ENCODE peak calls at places on chromosome 20, in seven cellular contexts. Y is RWPE1, R is PC-3, H is astrocyte of the cerebellum, F is lung, N is NB4, J is AG04450. X is an unnamed sample.

GRCh38 chr20:24804481-24805206 is 144.4 kb upstream of the CST7 start:
- DNase-seq in Y (no peak), R (no peak), H (no peak), F (no peak), N (no peak), J (no peak), X (no peak)

GRCh38 chr20:24956001-24956761 is 7.1 kb downstream of the CST7 start:
- DNase-seq in Y (no peak), R (no peak), H (no peak), F (no peak), N (no peak), J (no peak), X (no peak)

GRCh38 chr20:10453241-10453640 is 18.1 kb downstream of the SLX4IP start:
- DNase-seq in Y (no peak), R (no peak), H (no peak), F (no peak), N (peak), J (no peak), X (no peak)

GRCh38 chr20:61514805-61515505 is 262.9 kb downstream of the CDH4 start:
- DNase-seq in Y (no peak), R (no peak), H (no peak), F (no peak), N (no peak), J (no peak), X (no peak)

GRCh38 chr20:57586943-57587277 is 26.0 kb downstream of the PCK1 start:
- DNase-seq in Y (no peak), R (no peak), H (no peak), F (no peak), N (no peak), J (no peak), X (no peak)

GRCh38 chr20:45919951-45920794 is 8.2 kb upstream of the PLTP start:
- DNase-seq in Y (no peak), R (no peak), H (peak), F (no peak), N (no peak), J (no peak), X (no peak)

GRCh38 chr20:56956536-56956935 is 309.9 kb downstream of the BMP7 start:
- DNase-seq in Y (no peak), R (peak), H (no peak), F (no peak), N (no peak), J (no peak), X (no peak)

GRCh38 chr20:51650685-51651134 is 108.2 kb upstream of the NFATC2 start:
- DNase-seq in Y (peak), R (peak), H (peak), F (no peak), N (peak), J (peak), X (no peak)

GRCh38 chr20:46114449-46114848 is 3.7 kb upstream of the CD40 start:
- DNase-seq in Y (no peak), R (no peak), H (no peak), F (no peak), N (no peak), J (no peak), X (no peak)

GRCh38 chr20:25007491-25008305 is 15.1 kb upstream of the APMAP start:
- DNase-seq in Y (no peak), R (no peak), H (no peak), F (no peak), N (no peak), J (no peak), X (no peak)

GRCh38 chr20:24289737-24290481 is 179.5 kb upstream of the SYNDIG1 start:
- DNase-seq in Y (no peak), R (no peak), H (peak), F (no peak), N (peak), J (no peak), X (no peak)

GRCh38 chr20:61761453-61762207 is 304.1 kb downstream of the TAF4 start:
- DNase-seq in Y (no peak), R (no peak), H (no peak), F (no peak), N (no peak), J (no peak), X (no peak)

GRCh38 chr20:62080249-62080993 is 14.7 kb upstream of the TAF4 start:
- DNase-seq in Y (no peak), R (no peak), H (no peak), F (no peak), N (no peak), J (no peak), X (no peak)

GRCh38 chr20:57111028-57111373 is 155.4 kb downstream of the BMP7 start:
- DNase-seq in Y (no peak), R (no peak), H (no peak), F (no peak), N (no peak), J (no peak), X (no peak)

GRCh38 chr20:61933481-61933950 is 132.2 kb downstream of the TAF4 start:
- DNase-seq in Y (no peak), R (no peak), H (no peak), F (no peak), N (no peak), J (no peak), X (no peak)

DNA sequence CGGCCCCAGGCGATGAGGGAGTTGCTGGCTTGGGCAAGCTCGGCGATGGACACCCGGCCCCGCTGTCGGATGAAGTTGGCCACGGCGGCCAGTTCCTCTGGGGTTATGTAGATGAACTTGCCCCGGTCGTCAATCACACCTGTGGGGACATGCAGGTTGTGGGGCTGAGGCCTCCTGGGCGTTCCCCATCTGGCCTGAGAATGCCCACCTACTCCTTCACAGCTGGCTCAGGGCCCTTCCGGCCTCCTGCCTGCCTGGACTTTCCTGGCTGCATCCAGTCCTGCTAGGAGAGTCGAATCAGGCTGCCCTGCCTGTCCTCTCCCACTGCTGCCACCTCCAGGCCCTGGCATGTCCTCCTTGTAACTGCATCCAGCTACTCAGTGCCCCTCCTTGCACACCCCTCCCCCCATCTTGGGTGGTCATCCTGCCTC is 13.8 kb downstream of the DDRGK1 start:
- DNase-seq in Y (no peak), R (no peak), H (no peak), F (no peak), N (no peak), J (no peak), X (no peak)
- TF ChIP-seq CTCF in Y (no peak), R (no peak), H (no peak), F (no peak), N (no peak), J (no peak), X (no peak)

GRCh38 chr20:48329676-48330644 is 497.8 kb downstream of the PREX1 start:
- DNase-seq in Y (no peak), R (peak), H (no peak), F (no peak), N (peak), J (no peak), X (peak)
- TF ChIP-seq CTCF in Y (no peak), R (peak), H (peak), F (no peak), N (peak), J (peak), X (peak)

GRCh38 chr20:48957521-48957920 is 36.0 kb downstream of the ARFGEF2 start:
- DNase-seq in Y (no peak), R (no peak), H (no peak), F (no peak), N (no peak), J (no peak), X (no peak)
- TF ChIP-seq CTCF in Y (no peak), R (no peak), H (no peak), F (no peak), N (no peak), J (no peak), X (no peak)

GRCh38 chr20:40393680-40394079 is 295.4 kb downstream of the MAFB start:
- DNase-seq in Y (no peak), R (no peak), H (no peak), F (no peak), N (no peak), J (no peak), X (no peak)

GRCh38 chr20:40390654-40391053 is 298.4 kb downstream of the MAFB start:
- DNase-seq in Y (no peak), R (no peak), H (no peak), F (no peak), N (peak), J (no peak), X (no peak)

GRCh38 chr20:40397483-40397882 is 291.6 kb downstream of the MAFB start:
- DNase-seq in Y (no peak), R (no peak), H (no peak), F (no peak), N (no peak), J (no peak), X (no peak)

GRCh38 chr20:40393161-40393560 is 295.9 kb downstream of the MAFB start:
- DNase-seq in Y (no peak), R (no peak), H (no peak), F (no peak), N (no peak), J (no peak), X (no peak)
- TF ChIP-seq CTCF in Y (no peak), R (no peak), H (no peak), F (no peak), N (no peak), J (no peak), X (no peak)